ENCODE peak calls at places on chromosomes 5 and 9, in ten cellular contexts. One of them, this sample, is unnamed.

GRCh38 chr5:107370569-107370968 is 300.2 kb downstream of the EFNA5 start:
- DNase-seq in EL: no peak
- DNase-seq in midbrain: no peak
- DNase-seq in T-cell: no peak
- DNase-seq in activated gamma-delta T cell treated with anti-CD3 and anti-CD28 coated beads, Interleukin-2, amount 50 U/mL, for 16 hours: no peak
- DNase-seq in left ventricle myocardium inferior: no peak
- DNase-seq in germinal center: no peak
- DNase-seq in AG09309: no peak
- DNase-seq in BE2C: no peak
- DNase-seq in HEK293T: no peak
- DNase-seq in this sample: no peak

GRCh38 chr9:14441976-14442651 is 128.2 kb upstream of the NFIB start:
- DNase-seq in EL: no peak
- DNase-seq in midbrain: no peak
- DNase-seq in T-cell: no peak
- DNase-seq in activated gamma-delta T cell treated with anti-CD3 and anti-CD28 coated beads, Interleukin-2, amount 50 U/mL, for 16 hours: no peak
- DNase-seq in left ventricle myocardium inferior: no peak
- DNase-seq in germinal center: no peak
- DNase-seq in AG09309: no peak
- DNase-seq in BE2C: peak; percentile 59
- DNase-seq in HEK293T: no peak
- DNase-seq in this sample: peak; percentile 13

GRCh38 chr5:180139731-180140626 is 68.4 kb upstream of the RNF130 start:
- DNase-seq in EL: no peak
- DNase-seq in midbrain: no peak
- DNase-seq in T-cell: no peak
- DNase-seq in activated gamma-delta T cell treated with anti-CD3 and anti-CD28 coated beads, Interleukin-2, amount 50 U/mL, for 16 hours: no peak
- DNase-seq in left ventricle myocardium inferior: no peak
- DNase-seq in germinal center: no peak
- DNase-seq in AG09309: no peak
- DNase-seq in BE2C: no peak
- DNase-seq in HEK293T: no peak
- DNase-seq in this sample: no peak

GRCh38 chr9:13719410-13719809 is 439.9 kb upstream of the MPDZ start:
- DNase-seq in EL: peak; percentile 31
- DNase-seq in midbrain: no peak
- DNase-seq in T-cell: no peak
- DNase-seq in activated gamma-delta T cell treated with anti-CD3 and anti-CD28 coated beads, Interleukin-2, amount 50 U/mL, for 16 hours: no peak
- DNase-seq in left ventricle myocardium inferior: no peak
- DNase-seq in germinal center: no peak
- DNase-seq in AG09309: no peak
- DNase-seq in BE2C: peak; percentile 21
- DNase-seq in HEK293T: no peak
- DNase-seq in this sample: peak; percentile 3

GRCh38 chr5:43401827-43402226 is 10.4 kb downstream of the CCL28 start:
- DNase-seq in EL: peak; percentile 13
- DNase-seq in midbrain: no peak
- DNase-seq in T-cell: no peak
- DNase-seq in activated gamma-delta T cell treated with anti-CD3 and anti-CD28 coated beads, Interleukin-2, amount 50 U/mL, for 16 hours: no peak
- DNase-seq in left ventricle myocardium inferior: no peak
- DNase-seq in germinal center: no peak
- DNase-seq in AG09309: no peak
- DNase-seq in BE2C: no peak
- DNase-seq in HEK293T: peak; percentile 41
- DNase-seq in this sample: no peak

GRCh38 chr9:91991621-91992435 is 41.8 kb upstream of the ROR2 start:
- DNase-seq in EL: peak; percentile 41
- DNase-seq in midbrain: no peak
- DNase-seq in T-cell: no peak
- DNase-seq in activated gamma-delta T cell treated with anti-CD3 and anti-CD28 coated beads, Interleukin-2, amount 50 U/mL, for 16 hours: no peak
- DNase-seq in left ventricle myocardium inferior: no peak
- DNase-seq in germinal center: no peak
- DNase-seq in AG09309: no peak
- DNase-seq in BE2C: no peak
- DNase-seq in HEK293T: no peak
- DNase-seq in this sample: peak; percentile 33

GRCh38 chr5:156147251-156147947 is 179.6 kb upstream of the SGCD start:
- DNase-seq in EL: no peak
- DNase-seq in midbrain: no peak
- DNase-seq in T-cell: no peak
- DNase-seq in activated gamma-delta T cell treated with anti-CD3 and anti-CD28 coated beads, Interleukin-2, amount 50 U/mL, for 16 hours: no peak
- DNase-seq in left ventricle myocardium inferior: no peak
- DNase-seq in germinal center: no peak
- DNase-seq in AG09309: peak; percentile 63
- DNase-seq in BE2C: no peak
- DNase-seq in HEK293T: no peak
- DNase-seq in this sample: peak; percentile 66

GRCh38 chr5:95760291-95761191 is 29.4 kb downstream of the RHOBTB3 start:
- DNase-seq in EL: peak; percentile 97
- DNase-seq in midbrain: no peak
- DNase-seq in T-cell: no peak
- DNase-seq in activated gamma-delta T cell treated with anti-CD3 and anti-CD28 coated beads, Interleukin-2, amount 50 U/mL, for 16 hours: no peak
- DNase-seq in left ventricle myocardium inferior: no peak
- DNase-seq in germinal center: peak; percentile 32
- DNase-seq in AG09309: peak; percentile 93
- DNase-seq in BE2C: no peak
- DNase-seq in HEK293T: no peak
- DNase-seq in this sample: peak; percentile 96

GRCh38 chr9:96441798-96442445 is 8.0 kb upstream of the HABP4 start:
- DNase-seq in EL: peak; percentile 37
- DNase-seq in midbrain: no peak
- DNase-seq in T-cell: no peak
- DNase-seq in activated gamma-delta T cell treated with anti-CD3 and anti-CD28 coated beads, Interleukin-2, amount 50 U/mL, for 16 hours: no peak
- DNase-seq in left ventricle myocardium inferior: no peak
- DNase-seq in germinal center: peak; percentile 11
- DNase-seq in AG09309: no peak
- DNase-seq in BE2C: no peak
- DNase-seq in HEK293T: peak; percentile 37
- DNase-seq in this sample: peak; percentile 33

GRCh38 chr9:88544245-88544644 is 9.3 kb downstream of the NXNL2 start:
- DNase-seq in EL: no peak
- DNase-seq in midbrain: no peak
- DNase-seq in T-cell: no peak
- DNase-seq in activated gamma-delta T cell treated with anti-CD3 and anti-CD28 coated beads, Interleukin-2, amount 50 U/mL, for 16 hours: no peak
- DNase-seq in left ventricle myocardium inferior: no peak
- DNase-seq in germinal center: no peak
- DNase-seq in AG09309: no peak
- DNase-seq in BE2C: no peak
- DNase-seq in HEK293T: no peak
- DNase-seq in this sample: no peak

GRCh38 chr5:24225051-24225450 is 419.7 kb downstream of the CDH10 start:
- DNase-seq in EL: no peak
- DNase-seq in midbrain: no peak
- DNase-seq in T-cell: no peak
- DNase-seq in activated gamma-delta T cell treated with anti-CD3 and anti-CD28 coated beads, Interleukin-2, amount 50 U/mL, for 16 hours: no peak
- DNase-seq in left ventricle myocardium inferior: no peak
- DNase-seq in germinal center: no peak
- DNase-seq in AG09309: no peak
- DNase-seq in BE2C: no peak
- DNase-seq in HEK293T: no peak
- DNase-seq in this sample: no peak

GRCh38 chr9:104747245-104747564 is 278 bp upstream of the NIPSNAP3A start:
- DNase-seq in EL: no peak
- DNase-seq in midbrain: no peak
- DNase-seq in T-cell: no peak
- DNase-seq in activated gamma-delta T cell treated with anti-CD3 and anti-CD28 coated beads, Interleukin-2, amount 50 U/mL, for 16 hours: no peak
- DNase-seq in left ventricle myocardium inferior: no peak
- DNase-seq in germinal center: no peak
- DNase-seq in AG09309: no peak
- DNase-seq in BE2C: no peak
- DNase-seq in HEK293T: no peak
- DNase-seq in this sample: no peak

GRCh38 chr5:169637856-169638190 is 748 bp downstream of the DOCK2 start:
- DNase-seq in EL: no peak
- DNase-seq in midbrain: no peak
- DNase-seq in T-cell: peak; percentile 71
- DNase-seq in activated gamma-delta T cell treated with anti-CD3 and anti-CD28 coated beads, Interleukin-2, amount 50 U/mL, for 16 hours: peak; percentile 52
- DNase-seq in left ventricle myocardium inferior: peak; percentile 25
- DNase-seq in germinal center: peak; percentile 56
- DNase-seq in AG09309: no peak
- DNase-seq in BE2C: no peak
- DNase-seq in HEK293T: no peak
- DNase-seq in this sample: no peak

GRCh38 chr9:130137870-130138653 is 34.1 kb upstream of the NCS1 start:
- DNase-seq in EL: peak; percentile 97
- DNase-seq in midbrain: no peak
- DNase-seq in T-cell: no peak
- DNase-seq in activated gamma-delta T cell treated with anti-CD3 and anti-CD28 coated beads, Interleukin-2, amount 50 U/mL, for 16 hours: no peak
- DNase-seq in left ventricle myocardium inferior: peak; percentile 51
- DNase-seq in germinal center: no peak
- DNase-seq in AG09309: peak; percentile 85
- DNase-seq in BE2C: no peak
- DNase-seq in HEK293T: no peak
- DNase-seq in this sample: peak; percentile 92

GRCh38 chr5:44051591-44051990 is 337.6 kb downstream of the FGF10 start:
- DNase-seq in EL: no peak
- DNase-seq in midbrain: no peak
- DNase-seq in T-cell: no peak
- DNase-seq in activated gamma-delta T cell treated with anti-CD3 and anti-CD28 coated beads, Interleukin-2, amount 50 U/mL, for 16 hours: no peak
- DNase-seq in left ventricle myocardium inferior: no peak
- DNase-seq in germinal center: no peak
- DNase-seq in AG09309: no peak
- DNase-seq in BE2C: no peak
- DNase-seq in HEK293T: no peak
- DNase-seq in this sample: no peak

GRCh38 chr9:21995652-21996275 is 1.2 kb downstream of the CDKN2B-AS1 start:
- DNase-seq in EL: peak; percentile 66
- DNase-seq in midbrain: peak; percentile 5
- DNase-seq in T-cell: no peak
- DNase-seq in activated gamma-delta T cell treated with anti-CD3 and anti-CD28 coated beads, Interleukin-2, amount 50 U/mL, for 16 hours: no peak
- DNase-seq in left ventricle myocardium inferior: peak; percentile 49
- DNase-seq in germinal center: no peak
- DNase-seq in AG09309: no peak
- DNase-seq in BE2C: peak; percentile 32
- DNase-seq in HEK293T: no peak
- DNase-seq in this sample: peak; percentile 78

GRCh38 chr9:71145179-71145578 is 23.8 kb upstream of the TRPM3 start:
- DNase-seq in EL: no peak
- DNase-seq in midbrain: no peak
- DNase-seq in T-cell: no peak
- DNase-seq in activated gamma-delta T cell treated with anti-CD3 and anti-CD28 coated beads, Interleukin-2, amount 50 U/mL, for 16 hours: no peak
- DNase-seq in left ventricle myocardium inferior: no peak
- DNase-seq in germinal center: no peak
- DNase-seq in AG09309: no peak
- DNase-seq in BE2C: peak; percentile 85
- DNase-seq in HEK293T: no peak
- DNase-seq in this sample: peak; percentile 20

GRCh38 chr5:13994606-13995336 is 50.3 kb upstream of the DNAH5 start:
- DNase-seq in EL: no peak
- DNase-seq in midbrain: no peak
- DNase-seq in T-cell: no peak
- DNase-seq in activated gamma-delta T cell treated with anti-CD3 and anti-CD28 coated beads, Interleukin-2, amount 50 U/mL, for 16 hours: no peak
- DNase-seq in left ventricle myocardium inferior: no peak
- DNase-seq in germinal center: peak; percentile 23
- DNase-seq in AG09309: no peak
- DNase-seq in BE2C: no peak
- DNase-seq in HEK293T: no peak
- DNase-seq in this sample: no peak

GRCh38 chr9:27457445-27457844 is 66.6 kb upstream of the IFNK start:
- DNase-seq in EL: no peak
- DNase-seq in midbrain: no peak
- DNase-seq in T-cell: no peak
- DNase-seq in activated gamma-delta T cell treated with anti-CD3 and anti-CD28 coated beads, Interleukin-2, amount 50 U/mL, for 16 hours: no peak
- DNase-seq in left ventricle myocardium inferior: peak; percentile 36
- DNase-seq in germinal center: no peak
- DNase-seq in AG09309: no peak
- DNase-seq in BE2C: no peak
- DNase-seq in HEK293T: no peak
- DNase-seq in this sample: no peak

GRCh38 chr5:87113848-87114247 is 153.8 kb upstream of the RASA1 start:
- DNase-seq in EL: peak; percentile 92
- DNase-seq in midbrain: no peak
- DNase-seq in T-cell: no peak
- DNase-seq in activated gamma-delta T cell treated with anti-CD3 and anti-CD28 coated beads, Interleukin-2, amount 50 U/mL, for 16 hours: no peak
- DNase-seq in left ventricle myocardium inferior: no peak
- DNase-seq in germinal center: no peak
- DNase-seq in AG09309: peak; percentile 51
- DNase-seq in BE2C: no peak
- DNase-seq in HEK293T: no peak
- DNase-seq in this sample: peak; percentile 48

GRCh38 chr5:6545036-6545693 is 87.7 kb downstream of the NSUN2 start:
- DNase-seq in EL: no peak
- DNase-seq in midbrain: no peak
- DNase-seq in T-cell: no peak
- DNase-seq in activated gamma-delta T cell treated with anti-CD3 and anti-CD28 coated beads, Interleukin-2, amount 50 U/mL, for 16 hours: no peak
- DNase-seq in left ventricle myocardium inferior: no peak
- DNase-seq in germinal center: no peak
- DNase-seq in AG09309: no peak
- DNase-seq in BE2C: no peak
- DNase-seq in HEK293T: no peak
- DNase-seq in this sample: no peak